ENCODE peak calls at places on chromosomes 12 and 14, in six cellular contexts. W, I, M, L, V and H are unnamed samples.

GRCh38 chr12:11869901-11870300 is 200.8 kb upstream of the BCL2L14 start:
- DNase-seq in L (no peak), V (no peak), M (no peak), W (no peak), I (no peak), H (no peak)

GRCh38 chr12:30989754-30990153 is 63.2 kb downstream of the TSPAN11 start:
- DNase-seq in V (peak; percentile 39), L (peak; percentile 50), W (peak; percentile 38), M (peak; percentile 61), I (no peak), H (no peak)

GRCh38 chr14:32473476-32473875 is 144.4 kb downstream of the AKAP6 start:
- DNase-seq in M (peak; percentile 58), V (peak; percentile 69), W (peak; percentile 44), I (peak; percentile 19), L (peak; percentile 60), H (peak; percentile 21)

GRCh38 chr12:104656921-104657320 is 200.2 kb downstream of the CHST11 start:
- DNase-seq in V (no peak), M (no peak), L (no peak), W (no peak), I (no peak), H (no peak)

GRCh38 chr14:100062602-100063001 is 2.6 kb upstream of the EVL start:
- DNase-seq in W (no peak), M (no peak), I (no peak), V (no peak), L (no peak), H (no peak)

GRCh38 chr12:96375173-96375572 is 25.1 kb downstream of the CDK17 start:
- DNase-seq in M (no peak), W (peak; percentile 33), I (no peak), L (no peak), V (no peak), H (no peak)

GRCh38 chr12:96948782-96949181 is 41.7 kb downstream of the NEDD1 start:
- DNase-seq in L (no peak), V (no peak), M (no peak), I (no peak), W (no peak), H (no peak)

GRCh38 chr14:104643306-104643705 is 38.7 kb upstream of the TMEM179 start:
- DNase-seq in V (no peak), M (no peak), I (no peak), L (no peak), W (no peak), H (no peak)

GRCh38 chr14:22326001-22326400 is 263.0 kb downstream of the DAD1 start:
- DNase-seq in I (no peak), L (no peak), M (no peak), V (no peak), W (no peak), H (no peak)

GRCh38 chr14:55436530-55436929 is 3.9 kb downstream of the TBPL2 start:
- DNase-seq in L (no peak), W (no peak), V (no peak), I (no peak), M (no peak), H (no peak)

GRCh38 chr14:103087343-103087835 is 3.4 kb downstream of the LBHD2 start:
- DNase-seq in M (no peak), W (no peak), V (no peak), I (no peak), L (peak; percentile 67), H (no peak)

GRCh38 chr12:6827437-6827894 is 741 bp upstream of the P3H3 start:
- DNase-seq in L (peak; percentile 91), M (peak; percentile 86), I (peak; percentile 95), V (peak; percentile 67), W (peak; percentile 82), H (peak; percentile 95)

GRCh38 chr14:92362781-92363235 is 39.8 kb downstream of the SLC24A4 start:
- DNase-seq in V (no peak), M (no peak), W (peak; percentile 18), L (no peak), I (no peak), H (no peak)

GRCh38 chr14:64880382-64881121 is 845 bp upstream of the SPTB start:
- DNase-seq in V (no peak), M (peak; percentile 79), L (peak; percentile 53), W (peak; percentile 43), I (no peak), H (peak; percentile 24)

GRCh38 chr12:70048521-70049245 is 194.6 kb upstream of the CNOT2 start:
- DNase-seq in V (no peak), W (peak; percentile 16), L (no peak), M (no peak), I (no peak), H (no peak)

GRCh38 chr12:109828754-109829511 is 4.3 kb downstream of the TRPV4 start:
- DNase-seq in I (no peak), V (no peak), W (no peak), M (no peak), L (no peak), H (no peak)

GRCh38 chr12:54191550-54192022 is 2.8 kb upstream of the SMUG1 start:
- DNase-seq in W (peak; percentile 83), V (peak; percentile 78), M (peak; percentile 88), L (peak; percentile 94), I (peak; percentile 86), H (peak; percentile 84)

GRCh38 chr12:101455685-101456084 is 19.5 kb upstream of the SPIC start:
- DNase-seq in M (no peak), I (no peak), V (no peak), W (no peak), L (no peak), H (no peak)

GRCh38 chr14:93304771-93305170 is 28.1 kb downstream of the BTBD7 start:
- DNase-seq in M (no peak), L (no peak), V (peak; percentile 25), W (no peak), I (no peak), H (no peak)

GRCh38 chr12:41897593-41897992 is 247.1 kb downstream of the GXYLT1 start:
- DNase-seq in W (no peak), M (no peak), L (no peak), V (no peak), I (no peak), H (no peak)

GRCh38 chr14:100221419-100222218 is 17.3 kb upstream of the YY1 start:
- DNase-seq in W (peak; percentile 74), V (peak; percentile 77), I (peak; percentile 50), M (peak; percentile 73), L (peak; percentile 63), H (peak; percentile 35)

GRCh38 chr14:100422556-100423420 is 99.6 kb downstream of the SLC25A47 start:
- DNase-seq in W (no peak), L (no peak), V (no peak), I (no peak), M (no peak), H (no peak)

GRCh38 chr12:11969437-11970154 is 101.1 kb upstream of the BCL2L14 start:
- DNase-seq in M (no peak), I (no peak), V (no peak), W (no peak), L (no peak), H (no peak)

GRCh38 chr12:24901975-24902461 is 46.9 kb downstream of the BCAT1 start:
- DNase-seq in V (no peak), I (no peak), W (no peak), L (peak; percentile 49), M (no peak), H (no peak)

GRCh38 chr14:81269100-81269978 is 48.6 kb upstream of the GTF2A1 start:
- DNase-seq in M (peak; percentile 28), V (peak; percentile 70), L (no peak), I (peak; percentile 82), W (no peak), H (peak; percentile 25)

GRCh38 chr12:79023261-79023660 is 158.7 kb downstream of the SYT1 start:
- DNase-seq in W (no peak), M (no peak), L (no peak), V (no peak), I (no peak), H (no peak)

GRCh38 chr12:79250186-79250585 is 385.6 kb downstream of the SYT1 start:
- DNase-seq in L (no peak), M (no peak), W (no peak), V (no peak), I (no peak), H (no peak)

GRCh38 chr12:27081668-27082091 is 698 bp downstream of the C12orf71 start:
- DNase-seq in V (peak; percentile 10), L (no peak), W (no peak), M (no peak), I (no peak), H (no peak)

GRCh38 chr14:54606178-54606577 is 39.2 kb downstream of the SAMD4A start:
- DNase-seq in I (no peak), W (no peak), M (no peak), V (no peak), L (peak; percentile 17), H (no peak)

GRCh38 chr12:47736877-47737676 is 11.8 kb upstream of the ENDOU start:
- DNase-seq in M (peak; percentile 93), I (peak; percentile 79), L (peak; percentile 95), W (peak; percentile 56), V (no peak), H (peak; percentile 85)
- H3K4me3 ChIP-seq in M (no peak overlapping the region), I (no peak overlapping the region), L (no peak overlapping the region), W (no peak overlapping the region), V (no peak overlapping the region), H (no peak overlapping the region)

DNA sequence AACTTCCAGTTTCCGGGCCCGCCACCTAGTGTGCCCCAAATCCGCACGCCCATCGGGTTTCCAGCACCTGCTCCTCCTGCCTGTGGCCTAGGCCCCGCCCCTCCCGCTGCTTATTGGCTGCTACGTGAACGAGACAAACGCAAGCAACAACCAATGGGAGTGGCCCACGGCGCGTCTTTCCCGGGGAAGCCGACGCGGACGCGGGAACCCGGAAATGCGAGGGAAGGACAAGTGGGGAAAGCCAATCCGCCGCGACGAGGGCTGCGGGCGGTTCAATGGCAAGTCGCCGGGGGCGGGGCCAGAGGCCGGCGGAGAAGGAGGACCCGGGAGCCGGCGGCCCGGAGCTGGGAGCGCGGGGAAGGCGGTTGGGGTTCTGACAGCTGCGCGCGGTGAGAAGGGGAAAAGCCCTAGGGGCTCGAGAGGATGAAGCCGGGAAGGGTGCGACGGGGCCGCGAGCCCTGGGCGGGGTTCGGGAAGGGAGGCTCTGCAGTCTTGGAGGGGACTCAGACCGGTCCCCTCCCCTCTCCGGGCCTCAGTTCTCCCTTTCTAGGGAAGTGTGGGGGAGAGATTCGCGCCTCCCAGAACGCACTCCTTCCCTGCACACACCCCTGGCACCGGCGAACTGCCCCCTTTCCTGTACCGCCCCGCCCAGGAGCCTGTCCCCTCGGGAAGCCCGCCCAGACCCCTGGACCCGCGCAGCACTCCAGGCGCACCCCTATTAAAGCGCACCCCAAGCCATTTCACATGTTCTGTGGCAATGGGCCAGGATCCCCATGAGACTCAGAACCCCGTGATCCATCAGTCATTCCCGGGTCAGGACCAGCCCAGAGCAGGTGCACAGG is at the start of gene FICD:
- DNase-seq in W (peak; percentile 100), M (peak; percentile 100), I (peak; percentile 99), L (peak; percentile 100), V (peak; percentile 97), H (peak; percentile 100)
- TF ChIP-seq POLR2A in W (peak; percentile 30), M (peak; percentile 76), I (no peak), L (no peak), V (peak; percentile 45), H (peak; percentile 51)

GRCh38 chr12:57148469-57149308 is 1.3 kb upstream of the LRP1-AS start:
- DNase-seq in W (peak; percentile 79), L (peak; percentile 70), M (peak; percentile 32), V (peak; percentile 73), I (peak; percentile 60), H (peak; percentile 86)
- TF ChIP-seq CTCF in W (no peak), L (no peak), M (no peak), V (no peak), I (no peak), H (no peak)

GRCh38 chr14:75604979-75605825 is 26.8 kb downstream of the FLVCR2 start:
- DNase-seq in W (no peak), L (peak; percentile 61), V (no peak), M (no peak), I (peak; percentile 57), H (no peak)
- H3K4me3 ChIP-seq in W (no peak overlapping the region), L (no peak overlapping the region), V (no peak overlapping the region), M (no peak overlapping the region), I (no peak overlapping the region), H (no peak overlapping the region)